ENCODE peak calls at places on chromosome 10, in six cellular contexts. One of them, this sample, is unnamed. For H3K4me1 and H3K36me3, the result is how much of the 10 kb centered on the place peaks cover.

GRCh38 chr10:15541376-15541775 is 170.3 kb upstream of the FAM171A1 start:
- DNase-seq in breast epithelium: no peak
- DNase-seq in cardiac muscle cell: no peak
- DNase-seq in uterus: no peak
- DNase-seq in body of pancreas: no peak
- DNase-seq in neuronal stem cell: no peak
- DNase-seq in this sample: no peak

GRCh38 chr10:14839305-14839695 is 1.2 kb downstream of the HSPA14 start:
- DNase-seq in neuronal stem cell: no peak
- DNase-seq in breast epithelium: no peak
- DNase-seq in body of pancreas: peak
- DNase-seq in uterus: no peak
- DNase-seq in cardiac muscle cell: no peak
- DNase-seq in this sample: no peak

GRCh38 chr10:33301097-33301789 is 33.2 kb downstream of the NRP1 start:
- DNase-seq in breast epithelium: no peak
- DNase-seq in body of pancreas: no peak
- DNase-seq in uterus: no peak
- DNase-seq in neuronal stem cell: no peak
- DNase-seq in cardiac muscle cell: no peak
- DNase-seq in this sample: no peak

GRCh38 chr10:88980836-88981235 is 9.8 kb upstream of the FAS start:
- DNase-seq in neuronal stem cell: no peak
- DNase-seq in cardiac muscle cell: no peak
- DNase-seq in uterus: no peak
- DNase-seq in breast epithelium: no peak
- DNase-seq in body of pancreas: no peak
- DNase-seq in this sample: no peak

GRCh38 chr10:8034666-8035640 is 19.5 kb upstream of the GATA3 start:
- DNase-seq in body of pancreas: no peak
- DNase-seq in neuronal stem cell: peak
- DNase-seq in cardiac muscle cell: peak
- DNase-seq in uterus: no peak
- DNase-seq in breast epithelium: no peak
- DNase-seq in this sample: no peak

GRCh38 chr10:120506674-120507073 is 49.6 kb downstream of the PLPP4 start:
- DNase-seq in body of pancreas: no peak
- DNase-seq in neuronal stem cell: no peak
- DNase-seq in breast epithelium: no peak
- DNase-seq in cardiac muscle cell: no peak
- DNase-seq in uterus: no peak
- DNase-seq in this sample: no peak

GRCh38 chr10:108301002-108301401 is 1136.5 kb upstream of the SORCS1 start:
- DNase-seq in neuronal stem cell: no peak
- DNase-seq in breast epithelium: no peak
- DNase-seq in cardiac muscle cell: no peak
- DNase-seq in uterus: no peak
- DNase-seq in body of pancreas: no peak
- DNase-seq in this sample: no peak

GRCh38 chr10:33381897-33382578 is 47.6 kb upstream of the NRP1 start:
- DNase-seq in body of pancreas: no peak
- DNase-seq in neuronal stem cell: no peak
- DNase-seq in uterus: no peak
- DNase-seq in cardiac muscle cell: no peak
- DNase-seq in breast epithelium: no peak
- DNase-seq in this sample: no peak

GRCh38 chr10:50622497-50623298 is 1.1 kb downstream of the SGMS1 start:
- DNase-seq in neuronal stem cell: peak
- DNase-seq in cardiac muscle cell: peak
- DNase-seq in breast epithelium: no peak
- DNase-seq in uterus: peak
- DNase-seq in body of pancreas: peak
- DNase-seq in this sample: no peak

DNA sequence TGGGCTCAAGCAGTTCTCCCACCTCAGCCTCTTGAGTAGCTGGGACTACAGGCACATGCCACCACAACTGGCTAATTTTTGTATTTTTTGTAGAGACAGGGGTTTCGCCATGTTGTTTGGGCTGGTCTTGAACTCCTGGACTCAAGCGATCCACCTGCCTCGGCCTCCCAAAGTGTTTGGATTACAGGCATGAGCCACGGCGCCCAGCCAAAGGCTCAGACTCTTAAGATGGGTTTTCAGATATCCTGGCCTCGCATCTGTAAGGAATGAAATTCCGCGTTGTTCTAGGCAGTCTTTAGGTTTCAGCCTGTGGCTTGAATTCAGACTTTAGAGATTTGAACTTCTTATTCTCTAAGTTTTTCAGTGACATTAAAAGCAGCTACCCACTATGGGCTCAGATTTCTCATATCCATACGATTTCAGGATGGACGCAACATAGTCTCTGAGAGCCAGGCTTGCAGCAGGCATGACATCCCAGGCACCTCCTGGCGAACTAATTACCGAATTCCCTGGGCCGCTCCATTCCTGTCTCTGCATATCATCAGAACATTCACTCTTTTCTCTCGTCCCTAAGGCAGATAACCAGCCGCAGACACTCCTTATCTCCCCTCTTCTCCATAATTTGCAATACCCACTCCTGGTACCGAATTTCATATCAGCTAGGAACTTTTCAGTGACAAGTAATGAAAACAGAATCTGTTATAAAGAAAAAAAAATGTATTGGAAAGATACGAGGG is 29.7 kb downstream of the IL15RA start:
- DNase-seq in neuronal stem cell: no peak
- DNase-seq in uterus: no peak
- DNase-seq in breast epithelium: no peak
- DNase-seq in cardiac muscle cell: no peak
- DNase-seq in body of pancreas: no peak
- DNase-seq in this sample: no peak
- H3K4me1 ChIP-seq in neuronal stem cell: under half
- H3K4me1 ChIP-seq in uterus: under half
- H3K4me1 ChIP-seq in breast epithelium: under half
- H3K4me1 ChIP-seq in cardiac muscle cell: under half
- H3K4me1 ChIP-seq in body of pancreas: under half
- H3K4me1 ChIP-seq in this sample: under half

DNA sequence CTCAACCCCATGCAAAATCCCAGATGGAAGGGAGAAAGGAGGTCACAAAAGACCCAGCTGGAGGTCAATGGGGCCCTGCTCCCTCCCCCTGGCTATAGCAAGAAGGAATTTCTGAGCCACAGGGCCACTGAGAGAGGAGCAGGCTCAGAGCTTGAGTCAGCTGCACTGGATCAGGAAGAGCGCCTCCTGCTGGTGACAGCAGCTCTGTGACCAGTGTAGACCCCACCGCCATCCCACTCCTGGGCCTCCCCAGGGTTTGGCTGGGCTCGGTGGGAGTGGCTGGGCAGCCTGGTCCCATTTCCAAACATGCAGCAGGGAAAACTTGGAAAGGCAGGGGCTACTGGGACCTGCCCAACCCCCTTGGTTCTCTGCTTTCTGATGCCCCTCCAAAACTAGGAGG is 31.5 kb upstream of the PRLHR start:
- DNase-seq in cardiac muscle cell: no peak
- DNase-seq in breast epithelium: no peak
- DNase-seq in neuronal stem cell: no peak
- DNase-seq in uterus: no peak
- DNase-seq in body of pancreas: no peak
- DNase-seq in this sample: no peak
- H3K36me3 ChIP-seq in cardiac muscle cell: under half
- H3K36me3 ChIP-seq in breast epithelium: under half
- H3K36me3 ChIP-seq in neuronal stem cell: under half
- H3K36me3 ChIP-seq in uterus: under half
- H3K36me3 ChIP-seq in body of pancreas: under half
- H3K36me3 ChIP-seq in this sample: under half

GRCh38 chr10:67288688-67289410 is 363.0 kb downstream of the LRRTM3 start:
- DNase-seq in uterus: no peak
- DNase-seq in breast epithelium: no peak
- DNase-seq in cardiac muscle cell: no peak
- DNase-seq in body of pancreas: no peak
- DNase-seq in neuronal stem cell: no peak
- DNase-seq in this sample: no peak
- H3K27ac ChIP-seq in uterus: no peak
- H3K27ac ChIP-seq in breast epithelium: no peak
- H3K27ac ChIP-seq in cardiac muscle cell: no peak
- H3K27ac ChIP-seq in body of pancreas: no peak
- H3K27ac ChIP-seq in neuronal stem cell: no peak
- H3K27ac ChIP-seq in this sample: no peak

DNA sequence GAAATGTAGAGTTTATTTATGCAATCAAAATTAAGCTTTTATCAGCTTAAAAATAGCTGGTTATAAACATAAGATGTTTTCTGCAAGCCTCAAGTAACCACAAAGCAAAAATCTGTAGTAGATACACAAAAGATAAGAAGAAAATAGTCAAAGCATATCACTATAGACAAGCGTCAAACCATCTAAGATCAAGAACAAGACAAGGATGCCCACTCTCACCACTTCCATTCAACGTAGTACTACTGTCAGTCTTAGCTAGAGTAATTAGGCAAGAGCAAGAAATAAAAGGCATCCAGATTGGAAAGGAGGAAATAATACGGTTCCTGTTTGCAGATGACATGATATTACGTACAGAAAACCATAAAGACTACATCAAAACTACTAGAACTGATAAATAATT is 17.5 kb upstream of the CYP2E1 start:
- DNase-seq in uterus: no peak
- DNase-seq in cardiac muscle cell: no peak
- DNase-seq in body of pancreas: no peak
- DNase-seq in neuronal stem cell: no peak
- DNase-seq in breast epithelium: no peak
- DNase-seq in this sample: no peak
- H3K4me1 ChIP-seq in uterus: under half
- H3K4me1 ChIP-seq in cardiac muscle cell: under half
- H3K4me1 ChIP-seq in body of pancreas: under half
- H3K4me1 ChIP-seq in neuronal stem cell: under half
- H3K4me1 ChIP-seq in breast epithelium: under half
- H3K4me1 ChIP-seq in this sample: under half

GRCh38 chr10:11594589-11595394 is 16.7 kb downstream of the USP6NL start:
- DNase-seq in neuronal stem cell: no peak
- DNase-seq in uterus: no peak
- DNase-seq in cardiac muscle cell: no peak
- DNase-seq in breast epithelium: no peak
- DNase-seq in body of pancreas: no peak
- DNase-seq in this sample: no peak

GRCh38 chr10:11595395-11595692 is 16.1 kb downstream of the USP6NL start:
- DNase-seq in breast epithelium: no peak
- DNase-seq in uterus: no peak
- DNase-seq in cardiac muscle cell: no peak
- DNase-seq in body of pancreas: no peak
- DNase-seq in neuronal stem cell: no peak
- DNase-seq in this sample: no peak

GRCh38 chr10:11598749-11599396 is 12.6 kb downstream of the USP6NL start:
- DNase-seq in breast epithelium: no peak
- DNase-seq in neuronal stem cell: no peak
- DNase-seq in body of pancreas: no peak
- DNase-seq in uterus: no peak
- DNase-seq in cardiac muscle cell: no peak
- DNase-seq in this sample: no peak

GRCh38 chr10:11600280-11600679 is 11.2 kb downstream of the USP6NL start:
- DNase-seq in neuronal stem cell: no peak
- DNase-seq in breast epithelium: no peak
- DNase-seq in uterus: no peak
- DNase-seq in body of pancreas: no peak
- DNase-seq in cardiac muscle cell: no peak
- DNase-seq in this sample: no peak

DNA sequence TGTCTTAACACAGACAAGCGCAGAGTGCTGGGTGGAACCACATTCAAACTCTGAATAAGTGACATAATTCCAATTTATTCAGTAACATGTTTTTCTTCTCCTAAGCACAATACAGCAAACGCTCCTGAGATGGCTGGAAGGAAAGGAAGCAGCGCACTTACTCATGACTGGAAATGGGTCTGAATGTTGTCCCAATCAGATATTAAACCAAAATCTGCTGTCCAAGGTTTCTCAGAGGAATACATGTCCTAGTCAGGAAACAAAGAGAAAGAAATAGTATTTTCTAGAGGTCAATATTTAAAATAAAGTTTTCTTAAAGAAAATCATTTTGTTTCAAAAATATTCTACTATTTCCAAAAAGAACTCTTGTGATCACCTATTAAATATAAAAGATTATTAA is 14.0 kb downstream of the USP6NL start:
- DNase-seq in neuronal stem cell: no peak
- DNase-seq in body of pancreas: no peak
- DNase-seq in uterus: no peak
- DNase-seq in cardiac muscle cell: no peak
- DNase-seq in breast epithelium: no peak
- DNase-seq in this sample: no peak
- H3K36me3 ChIP-seq in neuronal stem cell: under half
- H3K36me3 ChIP-seq in body of pancreas: under half
- H3K36me3 ChIP-seq in uterus: under half
- H3K36me3 ChIP-seq in cardiac muscle cell: under half
- H3K36me3 ChIP-seq in breast epithelium: under half
- H3K36me3 ChIP-seq in this sample: under half

DNA sequence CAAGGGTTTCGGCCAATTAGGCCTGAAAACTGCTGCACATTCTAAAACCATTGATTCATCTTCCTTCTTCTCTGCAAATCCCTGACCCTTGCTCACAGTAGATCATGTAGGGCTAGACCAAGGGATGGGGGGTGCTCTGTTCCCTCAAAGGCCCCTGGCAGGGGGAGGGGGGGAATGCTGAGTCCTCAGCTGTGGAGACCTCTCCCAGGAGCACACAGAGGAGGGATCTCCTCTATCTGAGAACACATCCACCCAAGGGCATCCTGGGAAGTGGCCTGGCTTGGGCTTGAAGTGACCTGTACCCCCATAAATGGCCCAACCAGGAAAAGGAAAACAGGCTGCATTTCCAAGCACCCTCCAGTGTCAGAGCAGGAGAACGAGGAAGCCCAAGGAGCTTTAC is 1.0 kb upstream of the CDHR1 start:
- DNase-seq in breast epithelium: no peak
- DNase-seq in cardiac muscle cell: no peak
- DNase-seq in neuronal stem cell: no peak
- DNase-seq in body of pancreas: no peak
- DNase-seq in uterus: no peak
- DNase-seq in this sample: no peak
- H3K27ac ChIP-seq in breast epithelium: no peak
- H3K27ac ChIP-seq in cardiac muscle cell: no peak
- H3K27ac ChIP-seq in neuronal stem cell: no peak
- H3K27ac ChIP-seq in body of pancreas: no peak
- H3K27ac ChIP-seq in uterus: no peak
- H3K27ac ChIP-seq in this sample: no peak

GRCh38 chr10:104347295-104348045 is 6.2 kb upstream of the CFAP58 start:
- DNase-seq in body of pancreas: no peak
- DNase-seq in neuronal stem cell: no peak
- DNase-seq in breast epithelium: no peak
- DNase-seq in uterus: no peak
- DNase-seq in cardiac muscle cell: no peak
- DNase-seq in this sample: no peak
- H3K4me1 ChIP-seq in body of pancreas: under half
- H3K4me1 ChIP-seq in neuronal stem cell: under half
- H3K4me1 ChIP-seq in breast epithelium: under half
- H3K4me1 ChIP-seq in uterus: under half
- H3K4me1 ChIP-seq in cardiac muscle cell: under half
- H3K4me1 ChIP-seq in this sample: under half

GRCh38 chr10:101670635-101671034 is 24.3 kb downstream of the FBXW4 start:
- DNase-seq in neuronal stem cell: no peak
- DNase-seq in body of pancreas: no peak
- DNase-seq in uterus: no peak
- DNase-seq in breast epithelium: no peak
- DNase-seq in cardiac muscle cell: no peak
- DNase-seq in this sample: no peak
- H3K36me3 ChIP-seq in neuronal stem cell: under half
- H3K36me3 ChIP-seq in body of pancreas: under half
- H3K36me3 ChIP-seq in uterus: under half
- H3K36me3 ChIP-seq in breast epithelium: under half
- H3K36me3 ChIP-seq in cardiac muscle cell: under half
- H3K36me3 ChIP-seq in this sample: under half